ENCODE peak calls at places on chromosomes 6 and 20, in four cellular contexts. J is mesendoderm, V is mesenchymal stem cell, E is neuronal stem cell. Z is an unnamed sample.

GRCh38 chr6:71393471-71393870 is 104.9 kb downstream of the OGFRL1 start:
- DNase-seq in V (peak; percentile 68), J (no peak), E (no peak), Z (no peak)

GRCh38 chr6:36169023-36170007 is 27.2 kb upstream of the BRPF3 start:
- DNase-seq in V (no peak), E (no peak), J (no peak), Z (no peak)

GRCh38 chr6:149224399-149224798 is 93.1 kb upstream of the TAB2 start:
- DNase-seq in J (no peak), E (no peak), V (no peak), Z (no peak)

GRCh38 chr20:34185766-34186620 is 55.2 kb upstream of the ASIP start:
- DNase-seq in J (no peak), E (no peak), V (no peak), Z (peak; percentile 10)

GRCh38 chr20:50682947-50683530 is 8.3 kb downstream of the RIPOR3 start:
- DNase-seq in V (no peak), E (no peak), J (no peak), Z (no peak)

GRCh38 chr6:52331793-52332457 is 30.0 kb upstream of the PAQR8 start:
- DNase-seq in V (no peak), E (no peak), J (no peak), Z (no peak)

GRCh38 chr6:120804612-120805011 is 529.7 kb downstream of the TBC1D32 start:
- DNase-seq in J (no peak), V (no peak), E (no peak), Z (no peak)

GRCh38 chr6:120774275-120774674 is 560.0 kb downstream of the TBC1D32 start:
- DNase-seq in V (peak; percentile 37), E (no peak), J (peak; percentile 22), Z (peak; percentile 17)

GRCh38 chr6:157860505-157860991 is 37.5 kb downstream of the SNX9 start:
- DNase-seq in E (no peak), V (peak; percentile 59), J (no peak), Z (no peak)

GRCh38 chr6:82554706-82555105 is 191.1 kb downstream of the TPBG start:
- DNase-seq in E (no peak), V (no peak), J (no peak), Z (no peak)

GRCh38 chr6:114000066-114000465 is 29.1 kb upstream of the HDAC2 start:
- DNase-seq in V (no peak), E (no peak), J (no peak), Z (no peak)

GRCh38 chr6:136067731-136068341 is 182.3 kb downstream of the MTFR2 start:
- DNase-seq in J (peak; percentile 99), V (peak; percentile 43), E (peak; percentile 40), Z (peak; percentile 74)

GRCh38 chr6:108074057-108074358 is 533 bp downstream of the OSTM1 start:
- DNase-seq in E (no peak), J (no peak), V (no peak), Z (no peak)

GRCh38 chr20:45254867-45255266 is 503 bp upstream of the SLPI start:
- DNase-seq in V (peak; percentile 32), E (no peak), J (no peak), Z (peak; percentile 69)

GRCh38 chr6:87029711-87030314 is 65.1 kb downstream of the CGA start:
- DNase-seq in J (peak; percentile 15), E (peak; percentile 8), V (peak; percentile 43), Z (peak; percentile 11)

DNA sequence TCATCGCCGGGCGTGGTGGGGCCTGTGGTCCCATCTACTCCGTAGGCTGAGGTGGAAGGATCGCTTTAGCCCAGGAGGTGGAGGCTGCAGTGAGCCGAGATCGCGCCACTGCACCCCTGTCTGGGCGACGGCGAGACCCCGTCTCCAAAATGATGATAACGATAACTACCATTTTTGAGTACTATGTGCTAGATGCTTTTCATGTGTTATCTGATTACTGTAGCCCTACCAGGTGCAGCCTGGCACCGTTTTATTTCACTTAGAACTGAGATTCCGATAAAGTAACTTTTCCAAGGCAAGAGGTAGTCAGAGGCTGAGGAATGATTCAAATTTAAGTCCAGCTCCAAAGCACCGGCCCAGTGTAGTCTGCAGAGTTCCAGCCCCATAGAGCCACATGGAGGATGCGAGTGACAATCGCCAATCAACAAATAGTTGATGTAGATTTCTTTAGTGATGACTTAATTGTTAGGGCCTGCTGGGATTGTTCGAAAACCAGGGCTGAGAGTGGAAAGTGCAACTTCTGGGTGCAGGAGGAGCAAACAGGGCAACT is 727 bp downstream of the ERMARD start:
- DNase-seq in V (peak; percentile 23), J (peak; percentile 79), E (peak; percentile 4), Z (peak; percentile 2)
- H2BK5ac ChIP-seq in V (no peak overlapping the region), J (peak overlapping the region; percentile 92), E (no peak overlapping the region), Z (peak overlapping the region; percentile 52)

GRCh38 chr6:56685994-56686393 is 43.3 kb upstream of the DST start:
- DNase-seq in J (no peak), E (no peak), V (no peak), Z (no peak)

GRCh38 chr6:56686429-56686828 is 43.7 kb upstream of the DST start:
- DNase-seq in V (no peak), J (no peak), E (no peak), Z (no peak)

GRCh38 chr6:56683882-56684281 is 41.2 kb upstream of the DST start:
- DNase-seq in J (no peak), E (no peak), V (peak; percentile 95), Z (no peak)

GRCh38 chr6:56685102-56685733 is 42.5 kb upstream of the DST start:
- DNase-seq in V (no peak), E (no peak), J (no peak), Z (no peak)

DNA sequence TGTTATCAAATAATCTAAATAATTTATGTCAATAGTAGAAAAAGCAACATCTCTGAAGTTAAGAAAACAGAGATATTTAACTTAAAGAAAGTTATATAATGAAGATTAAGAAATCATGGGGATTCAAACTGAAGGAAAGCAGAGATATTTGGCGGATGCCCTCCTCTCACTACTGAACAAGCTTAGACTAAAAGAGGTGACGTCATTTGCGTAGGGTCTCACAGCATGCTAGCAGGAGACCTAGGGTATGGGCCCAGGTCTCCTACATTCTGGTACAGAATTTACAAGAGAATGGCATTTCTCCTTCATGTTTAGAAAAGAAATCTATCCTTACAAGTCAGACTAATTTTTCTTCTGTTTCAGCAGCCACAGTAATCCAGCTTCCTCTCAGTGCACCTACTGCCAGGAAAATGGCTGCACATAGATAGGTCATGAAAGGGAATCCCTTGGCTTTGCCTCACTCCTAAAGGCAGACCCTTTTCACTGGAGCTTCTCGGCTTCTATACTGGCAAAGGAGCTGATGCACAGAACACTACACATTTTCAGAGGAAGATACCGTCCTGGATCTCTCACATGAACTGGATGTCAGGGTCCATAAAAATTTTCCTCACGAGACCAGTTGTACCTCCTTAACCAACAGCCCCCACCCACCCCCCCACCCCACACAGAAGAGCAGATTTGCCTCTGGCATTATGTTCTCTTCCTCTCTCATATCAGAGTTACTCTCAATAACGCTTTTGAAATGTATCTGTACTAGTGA is 41.8 kb upstream of the DST start:
- DNase-seq in V (no peak), E (no peak), J (no peak), Z (no peak)
- H2AK5ac ChIP-seq in V (no peak overlapping the region), E (no peak overlapping the region), J (no peak overlapping the region), Z (no peak overlapping the region)

GRCh38 chr6:32393660-32394420 is 13.1 kb downstream of the BTNL2 start:
- DNase-seq in V (peak; percentile 29), E (no peak), J (peak; percentile 78), Z (peak; percentile 21)
- H3K9ac ChIP-seq in V (peak overlapping the region; percentile 73), E (no peak overlapping the region), J (no peak overlapping the region), Z (no peak overlapping the region)

GRCh38 chr6:56799966-56800365 is 154.9 kb upstream of the BEND6 start:
- DNase-seq in E (no peak), J (no peak), V (no peak), Z (no peak)

GRCh38 chr6:56803594-56803993 is 151.3 kb upstream of the BEND6 start:
- DNase-seq in V (peak; percentile 64), E (peak; percentile 18), J (no peak), Z (no peak)

GRCh38 chr6:56806368-56806767 is 148.5 kb upstream of the BEND6 start:
- DNase-seq in J (no peak), E (peak; percentile 23), V (no peak), Z (no peak)

GRCh38 chr6:56804996-56805395 is 149.9 kb upstream of the BEND6 start:
- DNase-seq in J (no peak), V (peak; percentile 40), E (no peak), Z (no peak)

DNA sequence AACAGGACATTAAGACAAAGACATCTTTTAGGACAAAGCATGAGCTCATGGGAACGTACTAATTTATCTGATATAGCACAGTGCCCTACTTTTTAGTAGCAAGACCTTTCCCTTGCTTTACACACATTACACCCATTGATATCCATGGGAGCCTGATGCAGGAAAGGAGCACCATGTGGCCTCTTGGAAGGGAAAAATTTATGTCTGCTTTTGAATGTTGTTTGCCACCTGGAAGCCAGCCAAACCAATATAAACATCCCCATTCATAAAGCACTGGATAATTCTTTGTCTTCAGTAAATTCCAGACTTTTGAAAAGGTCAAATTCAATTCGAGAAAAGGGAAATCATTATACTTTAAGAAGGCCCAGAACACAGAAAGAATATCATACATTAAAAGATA is 152.3 kb upstream of the BEND6 start:
- DNase-seq in V (peak; percentile 80), J (no peak), E (no peak), Z (no peak)
- H2BK5ac ChIP-seq in V (no peak overlapping the region), J (no peak overlapping the region), E (no peak overlapping the region), Z (no peak overlapping the region)

GRCh38 chr6:44073612-44074382 is 53.5 kb downstream of the MRPL14 start:
- DNase-seq in J (peak; percentile 75), E (no peak), V (peak; percentile 48), Z (peak; percentile 42)

GRCh38 chr6:44076016-44076365 is 51.3 kb downstream of the MRPL14 start:
- DNase-seq in E (no peak), V (no peak), J (no peak), Z (no peak)

GRCh38 chr6:44074383-44075136 is 52.7 kb downstream of the MRPL14 start:
- DNase-seq in J (peak; percentile 83), V (peak; percentile 85), E (peak; percentile 80), Z (no peak)

GRCh38 chr6:44076366-44077200 is 50.7 kb downstream of the MRPL14 start:
- DNase-seq in J (no peak), V (peak; percentile 50), E (no peak), Z (peak; percentile 34)

DNA sequence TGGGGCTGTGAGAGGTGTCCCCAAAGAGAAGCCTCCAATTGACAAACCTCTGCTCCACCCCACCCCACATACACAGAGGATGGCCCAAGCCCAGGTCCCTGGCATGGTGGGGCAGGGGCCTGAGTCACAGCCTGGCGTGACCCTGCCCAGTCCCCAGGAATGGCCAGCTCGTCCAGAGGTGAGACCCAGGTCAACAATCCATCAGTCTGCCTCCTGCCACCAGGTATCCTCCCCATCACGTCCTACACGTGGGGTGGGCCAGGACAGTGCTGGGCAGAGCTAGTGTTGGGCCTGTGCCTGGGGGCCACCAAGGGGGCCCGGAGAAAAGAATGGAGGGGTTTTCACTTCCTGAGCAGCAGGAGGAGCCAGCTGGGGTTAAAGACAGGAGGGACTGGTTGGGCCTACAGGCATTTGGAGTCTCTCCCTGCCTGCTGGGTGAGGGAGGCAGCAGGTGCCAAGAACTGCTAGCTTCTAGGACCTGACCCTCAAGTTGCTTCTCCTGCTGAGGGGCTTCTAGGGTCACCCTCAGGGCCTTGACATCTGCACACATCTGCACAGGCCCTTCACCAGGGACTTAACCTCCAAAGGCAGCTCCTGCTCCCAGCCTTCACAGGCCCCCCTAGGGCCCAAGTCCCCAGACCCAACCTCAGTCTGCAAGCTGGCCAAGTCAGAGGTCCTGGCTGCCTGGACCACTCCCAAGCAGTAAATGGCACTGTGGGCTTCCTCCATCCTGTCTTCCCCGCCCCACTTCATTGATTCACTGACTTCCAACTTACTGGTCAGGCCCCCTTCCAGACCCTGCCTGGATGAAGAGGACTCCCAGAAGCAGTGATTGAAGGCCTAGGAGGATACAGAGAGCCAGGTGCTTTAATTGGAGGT is 51.9 kb downstream of the MRPL14 start:
- DNase-seq in J (no peak), V (no peak), E (no peak), Z (no peak)
- H2AK5ac ChIP-seq in J (peak overlapping the region; percentile 18), V (peak overlapping the region; percentile 21), E (peak overlapping the region; percentile 94), Z (no peak overlapping the region)

GRCh38 chr20:47451602-47451904 is 50.1 kb upstream of the NCOA3 start:
- DNase-seq in V (no peak), J (no peak), E (no peak), Z (no peak)
- H3K9ac ChIP-seq in V (no peak overlapping the region), J (no peak overlapping the region), E (no peak overlapping the region), Z (no peak overlapping the region)